ENCODE peak calls at places on chromosomes 16 and 17, in six cellular contexts. V, D, L, T, G and P are unnamed samples.

GRCh38 chr16:89701425-89702406 is at the start of gene SPATA2L:
- DNase-seq in D (peak), V (peak), T (peak), L (peak), G (peak), P (no peak)

GRCh38 chr16:58459344-58460218 is 40.4 kb upstream of the NDRG4 start:
- DNase-seq in D (peak), G (no peak), V (no peak), L (no peak), T (peak), P (no peak)

GRCh38 chr17:48558731-48559608 is 14.1 kb upstream of the HOXB2 start:
- DNase-seq in G (no peak), D (no peak), T (no peak), L (no peak), V (no peak), P (no peak)

GRCh38 chr17:72305964-72306551 is 185.2 kb downstream of the SOX9 start:
- DNase-seq in T (no peak), G (no peak), L (no peak), V (no peak), D (peak), P (no peak)

GRCh38 chr16:77143364-77143763 is 47.6 kb upstream of the MON1B start:
- DNase-seq in G (no peak), D (no peak), L (no peak), V (no peak), T (no peak), P (no peak)

GRCh38 chr16:85986931-85987749 is 88.2 kb downstream of the IRF8 start:
- DNase-seq in V (no peak), L (no peak), T (peak), G (no peak), D (no peak), P (no peak)

GRCh38 chr17:74601944-74602572 is 10.0 kb upstream of the CD300LD start:
- DNase-seq in G (peak), L (no peak), D (no peak), T (peak), V (no peak), P (no peak)

GRCh38 chr16:57544129-57544653 is 1.7 kb downstream of the ADGRG5 start:
- DNase-seq in D (no peak), V (no peak), L (peak), G (no peak), T (no peak), P (no peak)

GRCh38 chr16:81313731-81314602 is 795 bp upstream of the GAN start:
- DNase-seq in G (no peak), L (no peak), D (no peak), T (no peak), V (no peak), P (no peak)

GRCh38 chr17:28725660-28726395 is at the start of gene TLCD1:
- DNase-seq in T (peak), D (peak), V (peak), G (no peak), L (peak), P (no peak)

GRCh38 chr16:89357055-89357454 is 133.3 kb downstream of the ANKRD11 start:
- DNase-seq in D (no peak), L (no peak), G (no peak), T (no peak), V (no peak), P (no peak)

GRCh38 chr16:13883266-13883665 is 36.7 kb upstream of the ERCC4 start:
- DNase-seq in T (no peak), D (no peak), G (no peak), V (peak), L (no peak), P (no peak)

GRCh38 chr17:8059131-8059530 is 20.3 kb downstream of the ALOX15B start:
- DNase-seq in L (no peak), D (no peak), G (no peak), V (no peak), T (no peak), P (no peak)

GRCh38 chr17:81621494-81622230 is 15.2 kb downstream of the NPLOC4 start:
- DNase-seq in T (no peak), L (no peak), D (no peak), V (no peak), G (no peak), P (no peak)

GRCh38 chr17:7262192-7263070 is at the start of gene CLDN7:
- DNase-seq in D (no peak), T (no peak), V (peak), L (no peak), G (no peak), P (no peak)

GRCh38 chr17:74325743-74326379 is at the start of gene KIF19:
- DNase-seq in L (peak), G (no peak), V (no peak), T (peak), D (no peak), P (no peak)

GRCh38 chr17:78535285-78536197 is 41.7 kb downstream of the DNAH17 start:
- DNase-seq in G (no peak), D (no peak), V (peak), T (no peak), L (no peak), P (no peak)

GRCh38 chr16:57624044-57624688 is 4.3 kb upstream of the ADGRG1 start:
- DNase-seq in G (no peak), V (no peak), T (peak), D (no peak), L (no peak), P (no peak)

GRCh38 chr16:85781685-85782370 is 17.5 kb downstream of the EMC8 start:
- DNase-seq in D (no peak), T (no peak), G (peak), L (peak), V (peak), P (no peak)

GRCh38 chr17:31378638-31379037 is 12.8 kb upstream of the RAB11FIP4 start:
- DNase-seq in G (no peak), D (no peak), L (no peak), V (no peak), T (no peak), P (no peak)

GRCh38 chr17:50072130-50072529 is 16.2 kb downstream of the ITGA3 start:
- DNase-seq in D (no peak), G (no peak), V (no peak), L (no peak), T (no peak), P (no peak)

GRCh38 chr17:58339775-58340622 is 11.4 kb upstream of the TSPOAP1 start:
- DNase-seq in T (no peak), G (no peak), L (no peak), V (no peak), D (no peak), P (no peak)

GRCh38 chr16:74830646-74831045 is 56.0 kb upstream of the FA2H start:
- DNase-seq in L (no peak), G (no peak), T (no peak), D (no peak), V (no peak), P (no peak)

GRCh38 chr17:49935526-49936210 is 33.3 kb upstream of the DLX4 start:
- DNase-seq in T (no peak), L (no peak), G (no peak), D (no peak), V (no peak), P (no peak)

GRCh38 chr17:30161601-30162000 is 45.0 kb downstream of the NSRP1 start:
- DNase-seq in D (no peak), V (no peak), T (no peak), G (no peak), L (no peak), P (no peak)

GRCh38 chr16:53052519-53053501 is at the start of gene CHD9NB:
- DNase-seq in T (peak), L (no peak), G (peak), D (peak), V (peak), P (no peak)

GRCh38 chr16:3004319-3004718 is 8.4 kb upstream of the CLDN9 start:
- DNase-seq in G (no peak), L (no peak), D (no peak), T (peak), V (no peak), P (no peak)

GRCh38 chr17:76404976-76405563 is 20.7 kb downstream of the SPHK1 start:
- DNase-seq in D (no peak), G (no peak), V (no peak), L (no peak), T (no peak), P (no peak)

GRCh38 chr17:35879748-35880654 is at the start of gene CCL5:
- DNase-seq in D (no peak), L (no peak), T (no peak), V (no peak), G (no peak), P (no peak)